ENCODE peak calls at places on chromosomes 2 and 18, in five cellular contexts. C is activated CD8-positive, alpha-beta memory T cell treated with anti-CD3 and anti-CD28 coated beads, Interleukin-2, amount 50 U/mL, for 48 hours; I is stomach; J is neural progenitor cell; A is GM12891. R is an unnamed sample.

GRCh38 chr2:71925268-71926097 is 222.2 kb downstream of the CYP26B1 start:
- DNase-seq in C (peak), I (no peak), J (no peak), A (no peak), R (peak)

GRCh38 chr2:73852020-73852419 is 23.3 kb downstream of the STAMBP start:
- DNase-seq in C (no peak), I (no peak), J (no peak), A (no peak), R (no peak)

GRCh38 chr2:97717618-97718005 is 4.2 kb downstream of the ZAP70 start:
- DNase-seq in C (no peak), I (no peak), J (no peak), A (no peak), R (no peak)

GRCh38 chr2:216691210-216691741 is 4.1 kb downstream of the IGFBP5 start:
- DNase-seq in C (no peak), I (peak), J (peak), A (no peak), R (peak)

GRCh38 chr2:28895189-28895893 is 874 bp downstream of the WDR43 start:
- DNase-seq in C (peak), I (no peak), J (peak), A (peak), R (no peak)

GRCh38 chr2:162233197-162233596 is 10.0 kb downstream of the FAP start:
- DNase-seq in C (no peak), I (no peak), J (no peak), A (no peak), R (no peak)

GRCh38 chr2:185208261-185208660 is 530.3 kb upstream of the FSIP2 start:
- DNase-seq in C (no peak), I (peak), J (peak), A (no peak), R (no peak)

GRCh38 chr18:11767935-11768334 is 78.9 kb downstream of the GNAL start:
- DNase-seq in C (no peak), I (no peak), J (no peak), A (no peak), R (no peak)

GRCh38 chr2:69054431-69054830 is 41.5 kb downstream of the ANTXR1 start:
- DNase-seq in C (no peak), I (no peak), J (no peak), A (peak), R (no peak)

GRCh38 chr2:179837408-179837807 is 24.0 kb downstream of the ZNF385B start:
- DNase-seq in C (no peak), I (no peak), J (no peak), A (no peak), R (no peak)

GRCh38 chr2:29749843-29750242 is 171.5 kb downstream of the ALK start:
- DNase-seq in C (no peak), I (no peak), J (no peak), A (no peak), R (no peak)

GRCh38 chr2:240387669-240388358 is 47.6 kb upstream of the GPC1 start:
- DNase-seq in C (no peak), I (peak), J (no peak), A (no peak), R (peak)

GRCh38 chr2:187115627-187116026 is 266.7 kb upstream of the ZSWIM2 start:
- DNase-seq in C (no peak), I (no peak), J (no peak), A (no peak), R (no peak)

GRCh38 chr2:215677466-215677865 is 241.6 kb upstream of the FN1 start:
- DNase-seq in C (no peak), I (no peak), J (no peak), A (no peak), R (no peak)

GRCh38 chr18:35326695-35327387 is 17.4 kb downstream of the ZNF24 start:
- DNase-seq in C (no peak), I (no peak), J (no peak), A (no peak), R (no peak)

GRCh38 chr2:240514631-240515030 is 43.2 kb downstream of the ANKMY1 start:
- DNase-seq in C (peak), I (peak), J (no peak), A (no peak), R (peak)

GRCh38 chr2:72349016-72349415 is 201.4 kb upstream of the CYP26B1 start:
- DNase-seq in C (no peak), I (no peak), J (no peak), A (no peak), R (no peak)

GRCh38 chr18:47283476-47283875 is 32.0 kb upstream of the SKOR2 start:
- DNase-seq in C (no peak), I (no peak), J (peak), A (no peak), R (peak)

GRCh38 chr2:26647981-26648380 is 6.8 kb upstream of the CIB4 start:
- DNase-seq in C (peak), I (peak), J (no peak), A (no peak), R (no peak)

GRCh38 chr2:143128681-143129580 is at the start of gene ARHGAP15:
- DNase-seq in C (peak), I (peak), J (no peak), A (peak), R (no peak)

GRCh38 chr2:11444737-11445136 is 21.2 kb downstream of the E2F6 start:
- DNase-seq in C (no peak), I (no peak), J (no peak), A (no peak), R (peak)

GRCh38 chr18:49588171-49588570 is 26.3 kb downstream of the LIPG start:
- DNase-seq in C (no peak), I (no peak), J (no peak), A (no peak), R (no peak)

GRCh38 chr18:62102221-62102620 is 84.6 kb downstream of the PIGN start:
- DNase-seq in C (no peak), I (no peak), J (no peak), A (no peak), R (no peak)

GRCh38 chr2:220228310-220229006 is 601.0 kb downstream of the SLC4A3 start:
- DNase-seq in C (no peak), I (no peak), J (no peak), A (no peak), R (no peak)

GRCh38 chr2:16664809-16665745 is 557 bp downstream of the CYRIA start:
- DNase-seq in C (no peak), I (no peak), J (no peak), A (no peak), R (no peak)

GRCh38 chr2:36277146-36277808 is 78.3 kb upstream of the CRIM1 start:
- DNase-seq in C (no peak), I (no peak), J (no peak), A (no peak), R (no peak)

GRCh38 chr2:239833728-239834109 is 191.4 kb downstream of the NDUFA10 start:
- DNase-seq in C (peak), I (peak), J (no peak), A (no peak), R (peak)

GRCh38 chr2:19361325-19361990 is 3.0 kb upstream of the OSR1 start:
- DNase-seq in C (no peak), I (no peak), J (peak), A (no peak), R (peak)

GRCh38 chr18:9861933-9862332 is 23.8 kb upstream of the TXNDC2 start:
- DNase-seq in C (no peak), I (no peak), J (no peak), A (no peak), R (no peak)

GRCh38 chr2:123695449-123695848 is 329.6 kb upstream of the CNTNAP5 start:
- DNase-seq in C (no peak), I (no peak), J (no peak), A (no peak), R (no peak)

GRCh38 chr2:74405994-74406583 is 15.3 kb downstream of the C2orf81 start:
- DNase-seq in C (no peak), I (no peak), J (no peak), A (no peak), R (no peak)

GRCh38 chr2:9029721-9030120 is 26.2 kb upstream of the MBOAT2 start:
- DNase-seq in C (no peak), I (no peak), J (peak), A (no peak), R (no peak)

GRCh38 chr2:8458461-8459459 is 223.1 kb upstream of the ID2 start:
- DNase-seq in C (no peak), I (no peak), J (no peak), A (no peak), R (no peak)

GRCh38 chr2:26630669-26631360 is 10.4 kb downstream of the CIB4 start:
- DNase-seq in C (no peak), I (no peak), J (no peak), A (no peak), R (no peak)

R was measured in osteocyte.